ENCODE peak calls at places on chromosomes 11 and 22, in six cellular contexts. U is activated CD8-positive, alpha-beta T cell treated with anti-CD3 and anti-CD28 coated beads for 36 hours; D is ovary; N is PC-9; Z is astrocyte of the spinal cord; M is B cell. T is an unnamed sample.

GRCh38 chr11:74650498-74650897 is 58.1 kb downstream of the POLD3 start:
- DNase-seq in U (no peak), D (no peak), N (no peak), Z (peak), M (no peak), T (no peak)

GRCh38 chr11:64762277-64762915 is 2.6 kb upstream of the PYGM start:
- DNase-seq in U (no peak), D (no peak), N (no peak), Z (no peak), M (peak), T (peak)

GRCh38 chr11:8101421-8101820 is 20.4 kb downstream of the TUB start:
- DNase-seq in U (no peak), D (no peak), N (no peak), Z (no peak), M (no peak), T (no peak)

GRCh38 chr11:35983965-35984364 is 40.1 kb downstream of the LDLRAD3 start:
- DNase-seq in U (no peak), D (no peak), N (no peak), Z (no peak), M (no peak), T (no peak)

GRCh38 chr22:17981497-17981896 is 42.9 kb downstream of the MICAL3 start:
- DNase-seq in U (no peak), D (no peak), N (no peak), Z (no peak), M (no peak), T (no peak)

GRCh38 chr11:59207988-59208432 is 4.7 kb downstream of the MPEG1 start:
- DNase-seq in U (peak), D (no peak), N (peak), Z (peak), M (peak), T (peak)

GRCh38 chr22:30858976-30859713 is 109.4 kb downstream of the MORC2 start:
- DNase-seq in U (no peak), D (no peak), N (no peak), Z (no peak), M (no peak), T (no peak)

GRCh38 chr22:29798318-29798717 is 31.1 kb downstream of the UQCR10 start:
- DNase-seq in U (peak), D (no peak), N (no peak), Z (no peak), M (no peak), T (peak)

GRCh38 chr11:60942970-60943565 is 8.9 kb downstream of the SLC15A3 start:
- DNase-seq in U (no peak), D (no peak), N (peak), Z (no peak), M (no peak), T (no peak)

GRCh38 chr11:16779436-16779835 is 41.0 kb downstream of the C11orf58 start:
- DNase-seq in U (no peak), D (no peak), N (no peak), Z (no peak), M (no peak), T (no peak)

GRCh38 chr11:3109921-3110706 is 52.9 kb upstream of the CARS1 start:
- DNase-seq in U (peak), D (peak), N (no peak), Z (no peak), M (no peak), T (peak)

GRCh38 chr11:107929611-107930200 is 1.5 kb downstream of the RAB39A start:
- DNase-seq in U (no peak), D (no peak), N (no peak), Z (no peak), M (peak), T (peak)

GRCh38 chr11:40444151-40444550 is 1015.3 kb downstream of the LRRC4C start:
- DNase-seq in U (no peak), D (no peak), N (no peak), Z (no peak), M (no peak), T (no peak)

GRCh38 chr11:44623716-44624491 is 58.4 kb downstream of the CD82 start:
- DNase-seq in U (no peak), D (peak), N (no peak), Z (no peak), M (no peak), T (peak)

GRCh38 chr22:44924098-44924497 is 85.7 kb downstream of the PHF21B start:
- DNase-seq in U (no peak), D (no peak), N (no peak), Z (no peak), M (no peak), T (no peak)

GRCh38 chr11:91926967-91927366 is 297.7 kb upstream of the FAT3 start:
- DNase-seq in U (no peak), D (no peak), N (no peak), Z (peak), M (no peak), T (no peak)

GRCh38 chr22:31085928-31086327 is 4.8 kb downstream of the SMTN start:
- DNase-seq in U (no peak), D (no peak), N (no peak), Z (no peak), M (no peak), T (no peak)

GRCh38 chr22:45922661-45923060 is 54.3 kb downstream of the WNT7B start:
- DNase-seq in U (no peak), D (no peak), N (no peak), Z (no peak), M (no peak), T (no peak)

GRCh38 chr11:35619754-35620640 is 1.7 kb downstream of the FJX1 start:
- DNase-seq in U (peak), D (peak), N (peak), Z (peak), M (peak), T (peak)

GRCh38 chr11:130244851-130245250 is 69.9 kb downstream of the ZBTB44 start:
- DNase-seq in U (no peak), D (no peak), N (no peak), Z (no peak), M (no peak), T (no peak)

GRCh38 chr11:79311461-79311860 is 129.4 kb downstream of the TENM4 start:
- DNase-seq in U (no peak), D (no peak), N (no peak), Z (no peak), M (no peak), T (no peak)

GRCh38 chr11:62678770-62679696 is at the start of gene UBXN1:
- DNase-seq in U (peak), D (peak), N (peak), Z (peak), M (peak), T (peak)

GRCh38 chr11:19228956-19229355 is 11.8 kb downstream of the E2F8 start:
- DNase-seq in U (no peak), D (no peak), N (no peak), Z (no peak), M (no peak), T (no peak)

GRCh38 chr11:64766881-64767280 is 7.1 kb upstream of the PYGM start:
- DNase-seq in U (no peak), D (no peak), N (no peak), Z (no peak), M (no peak), T (peak)

GRCh38 chr11:36280531-36280930 is 8.7 kb downstream of the COMMD9 start:
- DNase-seq in U (no peak), D (no peak), N (no peak), Z (no peak), M (no peak), T (no peak)

GRCh38 chr11:116702772-116703360 is 69.9 kb downstream of the BUD13 start:
- DNase-seq in U (no peak), D (no peak), N (no peak), Z (no peak), M (no peak), T (no peak)

GRCh38 chr22:40030026-40030756 is 35.4 kb downstream of the FAM83F start:
- DNase-seq in U (no peak), D (peak), N (no peak), Z (no peak), M (no peak), T (no peak)

GRCh38 chr11:47216141-47216798 is 1.5 kb downstream of the DDB2 start:
- DNase-seq in U (peak), D (peak), N (peak), Z (peak), M (peak), T (peak)
- TF ChIP-seq CTCF in U (no peak), D (no peak), N (peak), Z (no peak), M (peak), T (no peak)

GRCh38 chr11:125777309-125777708 is 1.3 kb downstream of the PATE2 start:
- DNase-seq in U (no peak), D (no peak), N (no peak), Z (peak), M (no peak), T (no peak)

GRCh38 chr11:125772834-125773505 is 5.7 kb downstream of the PATE2 start:
- DNase-seq in U (no peak), D (no peak), N (no peak), Z (peak), M (no peak), T (no peak)

GRCh38 chr11:125768256-125769046 is 10.2 kb downstream of the PATE2 start:
- DNase-seq in U (no peak), D (no peak), N (no peak), Z (no peak), M (no peak), T (no peak)

GRCh38 chr11:125770583-125770982 is 8.0 kb downstream of the PATE2 start:
- DNase-seq in U (no peak), D (no peak), N (no peak), Z (no peak), M (no peak), T (no peak)

GRCh38 chr11:125773516-125773915 is 5.1 kb downstream of the PATE2 start:
- DNase-seq in U (no peak), D (no peak), N (no peak), Z (no peak), M (no peak), T (no peak)
- TF ChIP-seq CTCF in U (no peak), D (no peak), N (no peak), Z (no peak), M (no peak), T (no peak)

GRCh38 chr11:1397862-1398505 is 8.2 kb downstream of the BRSK2 start:
- DNase-seq in U (no peak), D (no peak), N (no peak), Z (no peak), M (no peak), T (no peak)
- TF ChIP-seq CTCF in U (no peak), D (no peak), N (no peak), Z (no peak), M (no peak), T (no peak)

GRCh38 chr11:125061237-125061636 is 1.9 kb upstream of the SLC37A2 start:
- DNase-seq in U (no peak), D (peak), N (no peak), Z (no peak), M (no peak), T (no peak)

GRCh38 chr11:125063429-125064043 is 431 bp downstream of the SLC37A2 start:
- DNase-seq in U (no peak), D (no peak), N (no peak), Z (no peak), M (no peak), T (peak)

GRCh38 chr11:125064070-125064469 is 965 bp downstream of the SLC37A2 start:
- DNase-seq in U (no peak), D (no peak), N (no peak), Z (no peak), M (no peak), T (no peak)

GRCh38 chr11:125062196-125062930 is 742 bp upstream of the SLC37A2 start:
- DNase-seq in U (peak), D (no peak), N (no peak), Z (no peak), M (no peak), T (no peak)

GRCh38 chr11:125062931-125063428 is at the start of gene SLC37A2:
- DNase-seq in U (peak), D (peak), N (peak), Z (peak), M (peak), T (peak)
- TF ChIP-seq CTCF in U (no peak), D (no peak), N (no peak), Z (peak), M (no peak), T (peak)

GRCh38 chr11:67040147-67040546 is 16.5 kb upstream of the RHOD start:
- DNase-seq in U (no peak), D (no peak), N (peak), Z (no peak), M (no peak), T (no peak)
- TF ChIP-seq CTCF in U (no peak), D (no peak), N (no peak), Z (no peak), M (no peak), T (no peak)

GRCh38 chr11:1691027-1691877 is 5.7 kb upstream of the KRTAP5-6 start:
- DNase-seq in U (no peak), D (no peak), N (no peak), Z (no peak), M (no peak), T (no peak)
- TF ChIP-seq CTCF in U (no peak), D (no peak), N (no peak), Z (no peak), M (no peak), T (no peak)

T was measured in GM13976.